ENCODE peak calls at places on chromosomes 2 and 18, in eight cellular contexts. One of them, this sample, is unnamed.

GRCh38 chr2:181810823-181811695 is 80.5 kb upstream of the ITPRID2 start:
- DNase-seq in activated T-helper 1 cell treated with Interleukin-2 at 50 U/mL for 16 hours: no peak
- DNase-seq in sigmoid colon: no peak
- DNase-seq in stimulated activated naive B cell treated with anti-CD40 and anti-IgM and Interleukin-4, amounts not matched to agents 10 μg/mL and 1 μg/mL and 100 μg/mL, for 72 hours: no peak
- DNase-seq in H54: peak
- DNase-seq in HEK293T: no peak
- DNase-seq in HuH-7.5: no peak
- DNase-seq in NCI-H1092 treated with DMSO at 0.1 percent for 48 hours: no peak
- DNase-seq in this sample: no peak

GRCh38 chr2:96163768-96164429 is 18.7 kb upstream of the DUSP2 start:
- DNase-seq in HuH-7.5: no peak
- DNase-seq in sigmoid colon: peak
- DNase-seq in H54: no peak
- DNase-seq in NCI-H1092 treated with DMSO at 0.1 percent for 48 hours: no peak
- DNase-seq in stimulated activated naive B cell treated with anti-CD40 and anti-IgM and Interleukin-4, amounts not matched to agents 10 μg/mL and 1 μg/mL and 100 μg/mL, for 72 hours: peak
- DNase-seq in activated T-helper 1 cell treated with Interleukin-2 at 50 U/mL for 16 hours: no peak
- DNase-seq in HEK293T: no peak
- DNase-seq in this sample: peak

GRCh38 chr18:9712606-9713005 is 4.5 kb downstream of the RAB31 start:
- DNase-seq in activated T-helper 1 cell treated with Interleukin-2 at 50 U/mL for 16 hours: no peak
- DNase-seq in HEK293T: no peak
- DNase-seq in HuH-7.5: no peak
- DNase-seq in sigmoid colon: peak
- DNase-seq in H54: no peak
- DNase-seq in NCI-H1092 treated with DMSO at 0.1 percent for 48 hours: no peak
- DNase-seq in stimulated activated naive B cell treated with anti-CD40 and anti-IgM and Interleukin-4, amounts not matched to agents 10 μg/mL and 1 μg/mL and 100 μg/mL, for 72 hours: no peak
- DNase-seq in this sample: no peak

GRCh38 chr2:226873051-226873620 is 37.3 kb downstream of the RHBDD1 start:
- DNase-seq in HEK293T: no peak
- DNase-seq in NCI-H1092 treated with DMSO at 0.1 percent for 48 hours: no peak
- DNase-seq in stimulated activated naive B cell treated with anti-CD40 and anti-IgM and Interleukin-4, amounts not matched to agents 10 μg/mL and 1 μg/mL and 100 μg/mL, for 72 hours: no peak
- DNase-seq in sigmoid colon: no peak
- DNase-seq in activated T-helper 1 cell treated with Interleukin-2 at 50 U/mL for 16 hours: no peak
- DNase-seq in HuH-7.5: no peak
- DNase-seq in H54: no peak
- DNase-seq in this sample: no peak

GRCh38 chr2:191266201-191266600 is 21.0 kb downstream of the MYO1B start:
- DNase-seq in H54: no peak
- DNase-seq in sigmoid colon: no peak
- DNase-seq in HuH-7.5: no peak
- DNase-seq in NCI-H1092 treated with DMSO at 0.1 percent for 48 hours: no peak
- DNase-seq in activated T-helper 1 cell treated with Interleukin-2 at 50 U/mL for 16 hours: no peak
- DNase-seq in HEK293T: no peak
- DNase-seq in stimulated activated naive B cell treated with anti-CD40 and anti-IgM and Interleukin-4, amounts not matched to agents 10 μg/mL and 1 μg/mL and 100 μg/mL, for 72 hours: no peak
- DNase-seq in this sample: no peak

GRCh38 chr2:69011611-69012157 is 1.3 kb upstream of the ANTXR1 start:
- DNase-seq in HuH-7.5: no peak
- DNase-seq in H54: no peak
- DNase-seq in stimulated activated naive B cell treated with anti-CD40 and anti-IgM and Interleukin-4, amounts not matched to agents 10 μg/mL and 1 μg/mL and 100 μg/mL, for 72 hours: no peak
- DNase-seq in NCI-H1092 treated with DMSO at 0.1 percent for 48 hours: no peak
- DNase-seq in HEK293T: no peak
- DNase-seq in sigmoid colon: no peak
- DNase-seq in activated T-helper 1 cell treated with Interleukin-2 at 50 U/mL for 16 hours: no peak
- DNase-seq in this sample: no peak

GRCh38 chr18:30748541-30748940 is 294.0 kb downstream of the DSC3 start:
- DNase-seq in activated T-helper 1 cell treated with Interleukin-2 at 50 U/mL for 16 hours: no peak
- DNase-seq in HuH-7.5: no peak
- DNase-seq in H54: no peak
- DNase-seq in HEK293T: no peak
- DNase-seq in NCI-H1092 treated with DMSO at 0.1 percent for 48 hours: no peak
- DNase-seq in sigmoid colon: no peak
- DNase-seq in stimulated activated naive B cell treated with anti-CD40 and anti-IgM and Interleukin-4, amounts not matched to agents 10 μg/mL and 1 μg/mL and 100 μg/mL, for 72 hours: no peak
- DNase-seq in this sample: no peak

GRCh38 chr18:79328917-79329316 is 66.8 kb upstream of the NFATC1 start:
- DNase-seq in stimulated activated naive B cell treated with anti-CD40 and anti-IgM and Interleukin-4, amounts not matched to agents 10 μg/mL and 1 μg/mL and 100 μg/mL, for 72 hours: no peak
- DNase-seq in NCI-H1092 treated with DMSO at 0.1 percent for 48 hours: no peak
- DNase-seq in sigmoid colon: no peak
- DNase-seq in activated T-helper 1 cell treated with Interleukin-2 at 50 U/mL for 16 hours: no peak
- DNase-seq in H54: no peak
- DNase-seq in HEK293T: no peak
- DNase-seq in HuH-7.5: no peak
- DNase-seq in this sample: no peak

GRCh38 chr2:45652090-45653050 is 895 bp downstream of the PRKCE start:
- DNase-seq in stimulated activated naive B cell treated with anti-CD40 and anti-IgM and Interleukin-4, amounts not matched to agents 10 μg/mL and 1 μg/mL and 100 μg/mL, for 72 hours: peak
- DNase-seq in sigmoid colon: peak
- DNase-seq in NCI-H1092 treated with DMSO at 0.1 percent for 48 hours: no peak
- DNase-seq in HEK293T: peak
- DNase-seq in H54: no peak
- DNase-seq in activated T-helper 1 cell treated with Interleukin-2 at 50 U/mL for 16 hours: no peak
- DNase-seq in HuH-7.5: no peak
- DNase-seq in this sample: peak

GRCh38 chr2:44969936-44970335 is 28.4 kb downstream of the SIX3 start:
- DNase-seq in NCI-H1092 treated with DMSO at 0.1 percent for 48 hours: no peak
- DNase-seq in stimulated activated naive B cell treated with anti-CD40 and anti-IgM and Interleukin-4, amounts not matched to agents 10 μg/mL and 1 μg/mL and 100 μg/mL, for 72 hours: no peak
- DNase-seq in H54: no peak
- DNase-seq in activated T-helper 1 cell treated with Interleukin-2 at 50 U/mL for 16 hours: no peak
- DNase-seq in sigmoid colon: no peak
- DNase-seq in HEK293T: no peak
- DNase-seq in HuH-7.5: no peak
- DNase-seq in this sample: no peak

GRCh38 chr18:15005313-15006130 is 257.6 kb downstream of the ANKRD30B start:
- DNase-seq in HEK293T: no peak
- DNase-seq in HuH-7.5: no peak
- DNase-seq in NCI-H1092 treated with DMSO at 0.1 percent for 48 hours: no peak
- DNase-seq in sigmoid colon: no peak
- DNase-seq in stimulated activated naive B cell treated with anti-CD40 and anti-IgM and Interleukin-4, amounts not matched to agents 10 μg/mL and 1 μg/mL and 100 μg/mL, for 72 hours: no peak
- DNase-seq in H54: no peak
- DNase-seq in activated T-helper 1 cell treated with Interleukin-2 at 50 U/mL for 16 hours: no peak
- DNase-seq in this sample: no peak

GRCh38 chr2:159617651-159618050 is 1.3 kb upstream of the BAZ2B start:
- DNase-seq in HEK293T: no peak
- DNase-seq in H54: no peak
- DNase-seq in HuH-7.5: peak
- DNase-seq in activated T-helper 1 cell treated with Interleukin-2 at 50 U/mL for 16 hours: no peak
- DNase-seq in sigmoid colon: no peak
- DNase-seq in NCI-H1092 treated with DMSO at 0.1 percent for 48 hours: peak
- DNase-seq in stimulated activated naive B cell treated with anti-CD40 and anti-IgM and Interleukin-4, amounts not matched to agents 10 μg/mL and 1 μg/mL and 100 μg/mL, for 72 hours: no peak
- DNase-seq in this sample: no peak

GRCh38 chr2:108910541-108911396 is 78.3 kb downstream of the EDAR start:
- DNase-seq in NCI-H1092 treated with DMSO at 0.1 percent for 48 hours: no peak
- DNase-seq in HuH-7.5: no peak
- DNase-seq in H54: no peak
- DNase-seq in activated T-helper 1 cell treated with Interleukin-2 at 50 U/mL for 16 hours: no peak
- DNase-seq in sigmoid colon: no peak
- DNase-seq in HEK293T: no peak
- DNase-seq in stimulated activated naive B cell treated with anti-CD40 and anti-IgM and Interleukin-4, amounts not matched to agents 10 μg/mL and 1 μg/mL and 100 μg/mL, for 72 hours: no peak
- DNase-seq in this sample: no peak

GRCh38 chr18:48455555-48456478 is 46.6 kb upstream of the ZBTB7C start:
- DNase-seq in activated T-helper 1 cell treated with Interleukin-2 at 50 U/mL for 16 hours: peak
- DNase-seq in HEK293T: no peak
- DNase-seq in stimulated activated naive B cell treated with anti-CD40 and anti-IgM and Interleukin-4, amounts not matched to agents 10 μg/mL and 1 μg/mL and 100 μg/mL, for 72 hours: no peak
- DNase-seq in HuH-7.5: no peak
- DNase-seq in sigmoid colon: no peak
- DNase-seq in NCI-H1092 treated with DMSO at 0.1 percent for 48 hours: no peak
- DNase-seq in H54: peak
- DNase-seq in this sample: peak

GRCh38 chr2:123521868-123522267 is 503.2 kb upstream of the CNTNAP5 start:
- DNase-seq in NCI-H1092 treated with DMSO at 0.1 percent for 48 hours: no peak
- DNase-seq in HEK293T: no peak
- DNase-seq in H54: no peak
- DNase-seq in stimulated activated naive B cell treated with anti-CD40 and anti-IgM and Interleukin-4, amounts not matched to agents 10 μg/mL and 1 μg/mL and 100 μg/mL, for 72 hours: no peak
- DNase-seq in activated T-helper 1 cell treated with Interleukin-2 at 50 U/mL for 16 hours: no peak
- DNase-seq in sigmoid colon: no peak
- DNase-seq in HuH-7.5: no peak
- DNase-seq in this sample: no peak

GRCh38 chr2:46963961-46964673 is 48.5 kb upstream of the MCFD2 start:
- DNase-seq in activated T-helper 1 cell treated with Interleukin-2 at 50 U/mL for 16 hours: no peak
- DNase-seq in stimulated activated naive B cell treated with anti-CD40 and anti-IgM and Interleukin-4, amounts not matched to agents 10 μg/mL and 1 μg/mL and 100 μg/mL, for 72 hours: no peak
- DNase-seq in HuH-7.5: no peak
- DNase-seq in sigmoid colon: no peak
- DNase-seq in NCI-H1092 treated with DMSO at 0.1 percent for 48 hours: no peak
- DNase-seq in H54: peak
- DNase-seq in HEK293T: no peak
- DNase-seq in this sample: no peak

GRCh38 chr2:175008801-175009495 is 3.8 kb upstream of the CHN1 start:
- DNase-seq in HEK293T: no peak
- DNase-seq in NCI-H1092 treated with DMSO at 0.1 percent for 48 hours: no peak
- DNase-seq in sigmoid colon: no peak
- DNase-seq in HuH-7.5: no peak
- DNase-seq in H54: no peak
- DNase-seq in activated T-helper 1 cell treated with Interleukin-2 at 50 U/mL for 16 hours: no peak
- DNase-seq in stimulated activated naive B cell treated with anti-CD40 and anti-IgM and Interleukin-4, amounts not matched to agents 10 μg/mL and 1 μg/mL and 100 μg/mL, for 72 hours: no peak
- DNase-seq in this sample: no peak

GRCh38 chr2:228768818-228769217 is 502.3 kb downstream of the PID1 start:
- DNase-seq in H54: peak
- DNase-seq in sigmoid colon: no peak
- DNase-seq in NCI-H1092 treated with DMSO at 0.1 percent for 48 hours: no peak
- DNase-seq in HEK293T: no peak
- DNase-seq in activated T-helper 1 cell treated with Interleukin-2 at 50 U/mL for 16 hours: no peak
- DNase-seq in stimulated activated naive B cell treated with anti-CD40 and anti-IgM and Interleukin-4, amounts not matched to agents 10 μg/mL and 1 μg/mL and 100 μg/mL, for 72 hours: no peak
- DNase-seq in HuH-7.5: no peak
- DNase-seq in this sample: no peak

GRCh38 chr2:236985940-236986339 is 99.7 kb upstream of the COPS8 start:
- DNase-seq in activated T-helper 1 cell treated with Interleukin-2 at 50 U/mL for 16 hours: no peak
- DNase-seq in HEK293T: no peak
- DNase-seq in H54: no peak
- DNase-seq in sigmoid colon: no peak
- DNase-seq in NCI-H1092 treated with DMSO at 0.1 percent for 48 hours: no peak
- DNase-seq in stimulated activated naive B cell treated with anti-CD40 and anti-IgM and Interleukin-4, amounts not matched to agents 10 μg/mL and 1 μg/mL and 100 μg/mL, for 72 hours: no peak
- DNase-seq in HuH-7.5: no peak
- DNase-seq in this sample: no peak

GRCh38 chr2:179264238-179265081 is at the start of gene SESTD1:
- DNase-seq in H54: peak
- DNase-seq in activated T-helper 1 cell treated with Interleukin-2 at 50 U/mL for 16 hours: peak
- DNase-seq in sigmoid colon: peak
- DNase-seq in HuH-7.5: peak
- DNase-seq in HEK293T: peak
- DNase-seq in stimulated activated naive B cell treated with anti-CD40 and anti-IgM and Interleukin-4, amounts not matched to agents 10 μg/mL and 1 μg/mL and 100 μg/mL, for 72 hours: peak
- DNase-seq in NCI-H1092 treated with DMSO at 0.1 percent for 48 hours: peak
- DNase-seq in this sample: peak

GRCh38 chr2:38750011-38750792 is 959 bp downstream of the SRSF7 start:
- DNase-seq in NCI-H1092 treated with DMSO at 0.1 percent for 48 hours: peak
- DNase-seq in HEK293T: peak
- DNase-seq in H54: peak
- DNase-seq in stimulated activated naive B cell treated with anti-CD40 and anti-IgM and Interleukin-4, amounts not matched to agents 10 μg/mL and 1 μg/mL and 100 μg/mL, for 72 hours: peak
- DNase-seq in HuH-7.5: peak
- DNase-seq in activated T-helper 1 cell treated with Interleukin-2 at 50 U/mL for 16 hours: peak
- DNase-seq in sigmoid colon: peak
- DNase-seq in this sample: peak

GRCh38 chr2:233643128-233643527 is 6.9 kb downstream of the UGT1A10 start:
- DNase-seq in HuH-7.5: no peak
- DNase-seq in stimulated activated naive B cell treated with anti-CD40 and anti-IgM and Interleukin-4, amounts not matched to agents 10 μg/mL and 1 μg/mL and 100 μg/mL, for 72 hours: no peak
- DNase-seq in HEK293T: peak
- DNase-seq in activated T-helper 1 cell treated with Interleukin-2 at 50 U/mL for 16 hours: no peak
- DNase-seq in H54: no peak
- DNase-seq in NCI-H1092 treated with DMSO at 0.1 percent for 48 hours: no peak
- DNase-seq in sigmoid colon: no peak
- DNase-seq in this sample: no peak

GRCh38 chr2:54724560-54725342 is 1.3 kb downstream of the EML6 start:
- DNase-seq in HEK293T: peak
- DNase-seq in activated T-helper 1 cell treated with Interleukin-2 at 50 U/mL for 16 hours: no peak
- DNase-seq in H54: peak
- DNase-seq in NCI-H1092 treated with DMSO at 0.1 percent for 48 hours: peak
- DNase-seq in HuH-7.5: peak
- DNase-seq in sigmoid colon: peak
- DNase-seq in stimulated activated naive B cell treated with anti-CD40 and anti-IgM and Interleukin-4, amounts not matched to agents 10 μg/mL and 1 μg/mL and 100 μg/mL, for 72 hours: peak
- DNase-seq in this sample: peak

GRCh38 chr2:121748202-121748601 is 7.2 kb upstream of the TSN start:
- DNase-seq in NCI-H1092 treated with DMSO at 0.1 percent for 48 hours: no peak
- DNase-seq in H54: no peak
- DNase-seq in HuH-7.5: no peak
- DNase-seq in activated T-helper 1 cell treated with Interleukin-2 at 50 U/mL for 16 hours: no peak
- DNase-seq in stimulated activated naive B cell treated with anti-CD40 and anti-IgM and Interleukin-4, amounts not matched to agents 10 μg/mL and 1 μg/mL and 100 μg/mL, for 72 hours: no peak
- DNase-seq in sigmoid colon: no peak
- DNase-seq in HEK293T: no peak
- DNase-seq in this sample: no peak

GRCh38 chr2:11701831-11702301 is 31.9 kb upstream of the NTSR2 start:
- DNase-seq in activated T-helper 1 cell treated with Interleukin-2 at 50 U/mL for 16 hours: no peak
- DNase-seq in NCI-H1092 treated with DMSO at 0.1 percent for 48 hours: no peak
- DNase-seq in HEK293T: no peak
- DNase-seq in HuH-7.5: no peak
- DNase-seq in H54: no peak
- DNase-seq in stimulated activated naive B cell treated with anti-CD40 and anti-IgM and Interleukin-4, amounts not matched to agents 10 μg/mL and 1 μg/mL and 100 μg/mL, for 72 hours: peak
- DNase-seq in sigmoid colon: peak
- DNase-seq in this sample: no peak

GRCh38 chr2:55213822-55214221 is 18.3 kb downstream of the CLHC1 start:
- DNase-seq in HEK293T: no peak
- DNase-seq in sigmoid colon: no peak
- DNase-seq in NCI-H1092 treated with DMSO at 0.1 percent for 48 hours: no peak
- DNase-seq in stimulated activated naive B cell treated with anti-CD40 and anti-IgM and Interleukin-4, amounts not matched to agents 10 μg/mL and 1 μg/mL and 100 μg/mL, for 72 hours: no peak
- DNase-seq in activated T-helper 1 cell treated with Interleukin-2 at 50 U/mL for 16 hours: no peak
- DNase-seq in H54: no peak
- DNase-seq in HuH-7.5: no peak
- DNase-seq in this sample: no peak

GRCh38 chr2:150425121-150425559 is 62.3 kb downstream of the RND3 start:
- DNase-seq in HuH-7.5: no peak
- DNase-seq in H54: peak
- DNase-seq in sigmoid colon: no peak
- DNase-seq in activated T-helper 1 cell treated with Interleukin-2 at 50 U/mL for 16 hours: no peak
- DNase-seq in NCI-H1092 treated with DMSO at 0.1 percent for 48 hours: no peak
- DNase-seq in stimulated activated naive B cell treated with anti-CD40 and anti-IgM and Interleukin-4, amounts not matched to agents 10 μg/mL and 1 μg/mL and 100 μg/mL, for 72 hours: no peak
- DNase-seq in HEK293T: no peak
- DNase-seq in this sample: no peak

GRCh38 chr2:184646177-184646576 is 47.8 kb downstream of the ZNF804A start:
- DNase-seq in activated T-helper 1 cell treated with Interleukin-2 at 50 U/mL for 16 hours: no peak
- DNase-seq in sigmoid colon: no peak
- DNase-seq in HEK293T: no peak
- DNase-seq in HuH-7.5: no peak
- DNase-seq in H54: peak
- DNase-seq in stimulated activated naive B cell treated with anti-CD40 and anti-IgM and Interleukin-4, amounts not matched to agents 10 μg/mL and 1 μg/mL and 100 μg/mL, for 72 hours: no peak
- DNase-seq in NCI-H1092 treated with DMSO at 0.1 percent for 48 hours: no peak
- DNase-seq in this sample: no peak

This sample was measured in activated naive CD8-positive, alpha-beta T cell treated with anti-CD3 and anti-CD28 coated beads, Interleukin-2, amount 10 ng/mL, durations not matched to agents 7 days and 5 days.